ENCODE peak calls at places on chromosomes 11 and 22, in eight cellular contexts. One of them, this sample, is unnamed.

GRCh38 chr22:19962909-19963806 is 21.5 kb upstream of the TXNRD2 start:
- DNase-seq in AML-193: no peak
- DNase-seq in activated CD4-positive, alpha-beta T cell treated with anti-CD3 and anti-CD28 coated beads for 24 hours: no peak
- DNase-seq in spleen: peak; percentile 70
- DNase-seq in activated T-cell treated with anti-CD3 and anti-CD28 coated beads for 48 hours: peak; percentile 61
- DNase-seq in activated CD8-positive, alpha-beta memory T cell treated with anti-CD3 and anti-CD28 coated beads for 1 hour: no peak
- DNase-seq in stimulated activated CD8-positive, alpha-beta memory T cell treated with anti-CD3 and anti-CD28 coated beads, Interleukin-2, amount 100 ng/mL, for 1 hour: no peak
- DNase-seq in GM12865: no peak
- DNase-seq in this sample: no peak

GRCh38 chr11:33262016-33262638 is 4.9 kb downstream of the HIPK3 start:
- DNase-seq in activated CD4-positive, alpha-beta T cell treated with anti-CD3 and anti-CD28 coated beads for 24 hours: no peak
- DNase-seq in activated T-cell treated with anti-CD3 and anti-CD28 coated beads for 48 hours: no peak
- DNase-seq in spleen: no peak
- DNase-seq in GM12865: peak; percentile 12
- DNase-seq in AML-193: peak; percentile 23
- DNase-seq in activated CD8-positive, alpha-beta memory T cell treated with anti-CD3 and anti-CD28 coated beads for 1 hour: no peak
- DNase-seq in stimulated activated CD8-positive, alpha-beta memory T cell treated with anti-CD3 and anti-CD28 coated beads, Interleukin-2, amount 100 ng/mL, for 1 hour: no peak
- DNase-seq in this sample: no peak

GRCh38 chr22:45552017-45552411 is 49.3 kb downstream of the FBLN1 start:
- DNase-seq in GM12865: no peak
- DNase-seq in activated CD8-positive, alpha-beta memory T cell treated with anti-CD3 and anti-CD28 coated beads for 1 hour: no peak
- DNase-seq in activated CD4-positive, alpha-beta T cell treated with anti-CD3 and anti-CD28 coated beads for 24 hours: no peak
- DNase-seq in spleen: no peak
- DNase-seq in AML-193: no peak
- DNase-seq in activated T-cell treated with anti-CD3 and anti-CD28 coated beads for 48 hours: no peak
- DNase-seq in stimulated activated CD8-positive, alpha-beta memory T cell treated with anti-CD3 and anti-CD28 coated beads, Interleukin-2, amount 100 ng/mL, for 1 hour: no peak
- DNase-seq in this sample: no peak

GRCh38 chr22:35231585-35232084 is 25.7 kb upstream of the HMGXB4 start:
- DNase-seq in activated CD8-positive, alpha-beta memory T cell treated with anti-CD3 and anti-CD28 coated beads for 1 hour: peak; percentile 47
- DNase-seq in stimulated activated CD8-positive, alpha-beta memory T cell treated with anti-CD3 and anti-CD28 coated beads, Interleukin-2, amount 100 ng/mL, for 1 hour: peak; percentile 25
- DNase-seq in spleen: peak; percentile 87
- DNase-seq in AML-193: peak; percentile 55
- DNase-seq in activated CD4-positive, alpha-beta T cell treated with anti-CD3 and anti-CD28 coated beads for 24 hours: peak; percentile 61
- DNase-seq in GM12865: peak; percentile 90
- DNase-seq in activated T-cell treated with anti-CD3 and anti-CD28 coated beads for 48 hours: peak; percentile 60
- DNase-seq in this sample: no peak

GRCh38 chr11:71977743-71978418 is 20.8 kb upstream of the IL18BP start:
- DNase-seq in activated CD8-positive, alpha-beta memory T cell treated with anti-CD3 and anti-CD28 coated beads for 1 hour: peak; percentile 22
- DNase-seq in activated T-cell treated with anti-CD3 and anti-CD28 coated beads for 48 hours: no peak
- DNase-seq in AML-193: peak; percentile 41
- DNase-seq in stimulated activated CD8-positive, alpha-beta memory T cell treated with anti-CD3 and anti-CD28 coated beads, Interleukin-2, amount 100 ng/mL, for 1 hour: no peak
- DNase-seq in spleen: no peak
- DNase-seq in GM12865: peak; percentile 68
- DNase-seq in activated CD4-positive, alpha-beta T cell treated with anti-CD3 and anti-CD28 coated beads for 24 hours: peak; percentile 32
- DNase-seq in this sample: no peak

GRCh38 chr11:129750343-129751292 is 65.0 kb upstream of the TMEM45B start:
- DNase-seq in stimulated activated CD8-positive, alpha-beta memory T cell treated with anti-CD3 and anti-CD28 coated beads, Interleukin-2, amount 100 ng/mL, for 1 hour: peak; percentile 50
- DNase-seq in activated CD4-positive, alpha-beta T cell treated with anti-CD3 and anti-CD28 coated beads for 24 hours: peak; percentile 72
- DNase-seq in spleen: peak; percentile 93
- DNase-seq in GM12865: peak; percentile 80
- DNase-seq in activated T-cell treated with anti-CD3 and anti-CD28 coated beads for 48 hours: peak; percentile 76
- DNase-seq in activated CD8-positive, alpha-beta memory T cell treated with anti-CD3 and anti-CD28 coated beads for 1 hour: peak; percentile 68
- DNase-seq in AML-193: peak; percentile 47
- DNase-seq in this sample: peak; percentile 26

GRCh38 chr11:68216171-68216938 is 3.3 kb upstream of the KMT5B start:
- DNase-seq in activated CD4-positive, alpha-beta T cell treated with anti-CD3 and anti-CD28 coated beads for 24 hours: no peak
- DNase-seq in spleen: no peak
- DNase-seq in AML-193: no peak
- DNase-seq in activated CD8-positive, alpha-beta memory T cell treated with anti-CD3 and anti-CD28 coated beads for 1 hour: no peak
- DNase-seq in activated T-cell treated with anti-CD3 and anti-CD28 coated beads for 48 hours: no peak
- DNase-seq in GM12865: no peak
- DNase-seq in stimulated activated CD8-positive, alpha-beta memory T cell treated with anti-CD3 and anti-CD28 coated beads, Interleukin-2, amount 100 ng/mL, for 1 hour: no peak
- DNase-seq in this sample: no peak

GRCh38 chr11:124970925-124971324 is 16.9 kb downstream of the CCDC15 start:
- DNase-seq in spleen: no peak
- DNase-seq in activated T-cell treated with anti-CD3 and anti-CD28 coated beads for 48 hours: no peak
- DNase-seq in activated CD8-positive, alpha-beta memory T cell treated with anti-CD3 and anti-CD28 coated beads for 1 hour: no peak
- DNase-seq in stimulated activated CD8-positive, alpha-beta memory T cell treated with anti-CD3 and anti-CD28 coated beads, Interleukin-2, amount 100 ng/mL, for 1 hour: no peak
- DNase-seq in AML-193: peak; percentile 44
- DNase-seq in activated CD4-positive, alpha-beta T cell treated with anti-CD3 and anti-CD28 coated beads for 24 hours: no peak
- DNase-seq in GM12865: no peak
- DNase-seq in this sample: no peak

GRCh38 chr22:23556026-23556620 is 24.0 kb downstream of the IGLL1 start:
- DNase-seq in AML-193: no peak
- DNase-seq in activated T-cell treated with anti-CD3 and anti-CD28 coated beads for 48 hours: no peak
- DNase-seq in spleen: peak; percentile 30
- DNase-seq in stimulated activated CD8-positive, alpha-beta memory T cell treated with anti-CD3 and anti-CD28 coated beads, Interleukin-2, amount 100 ng/mL, for 1 hour: no peak
- DNase-seq in GM12865: no peak
- DNase-seq in activated CD4-positive, alpha-beta T cell treated with anti-CD3 and anti-CD28 coated beads for 24 hours: no peak
- DNase-seq in activated CD8-positive, alpha-beta memory T cell treated with anti-CD3 and anti-CD28 coated beads for 1 hour: no peak
- DNase-seq in this sample: no peak

GRCh38 chr22:32281092-32281491 is 25.9 kb upstream of the SLC5A4 start:
- DNase-seq in activated T-cell treated with anti-CD3 and anti-CD28 coated beads for 48 hours: no peak
- DNase-seq in spleen: no peak
- DNase-seq in stimulated activated CD8-positive, alpha-beta memory T cell treated with anti-CD3 and anti-CD28 coated beads, Interleukin-2, amount 100 ng/mL, for 1 hour: no peak
- DNase-seq in GM12865: no peak
- DNase-seq in activated CD8-positive, alpha-beta memory T cell treated with anti-CD3 and anti-CD28 coated beads for 1 hour: no peak
- DNase-seq in activated CD4-positive, alpha-beta T cell treated with anti-CD3 and anti-CD28 coated beads for 24 hours: no peak
- DNase-seq in AML-193: no peak
- DNase-seq in this sample: no peak

GRCh38 chr22:43427296-43428004 is 15.6 kb downstream of the MPPED1 start:
- DNase-seq in GM12865: no peak
- DNase-seq in activated CD8-positive, alpha-beta memory T cell treated with anti-CD3 and anti-CD28 coated beads for 1 hour: no peak
- DNase-seq in activated T-cell treated with anti-CD3 and anti-CD28 coated beads for 48 hours: no peak
- DNase-seq in activated CD4-positive, alpha-beta T cell treated with anti-CD3 and anti-CD28 coated beads for 24 hours: no peak
- DNase-seq in AML-193: no peak
- DNase-seq in spleen: no peak
- DNase-seq in stimulated activated CD8-positive, alpha-beta memory T cell treated with anti-CD3 and anti-CD28 coated beads, Interleukin-2, amount 100 ng/mL, for 1 hour: no peak
- DNase-seq in this sample: no peak

GRCh38 chr11:86592047-86592564 is 80.3 kb downstream of the ME3 start:
- DNase-seq in activated T-cell treated with anti-CD3 and anti-CD28 coated beads for 48 hours: no peak
- DNase-seq in activated CD4-positive, alpha-beta T cell treated with anti-CD3 and anti-CD28 coated beads for 24 hours: no peak
- DNase-seq in GM12865: no peak
- DNase-seq in AML-193: no peak
- DNase-seq in stimulated activated CD8-positive, alpha-beta memory T cell treated with anti-CD3 and anti-CD28 coated beads, Interleukin-2, amount 100 ng/mL, for 1 hour: no peak
- DNase-seq in spleen: no peak
- DNase-seq in activated CD8-positive, alpha-beta memory T cell treated with anti-CD3 and anti-CD28 coated beads for 1 hour: no peak
- DNase-seq in this sample: no peak

GRCh38 chr11:82829101-82829500 is 71.1 kb downstream of the PRCP start:
- DNase-seq in stimulated activated CD8-positive, alpha-beta memory T cell treated with anti-CD3 and anti-CD28 coated beads, Interleukin-2, amount 100 ng/mL, for 1 hour: no peak
- DNase-seq in activated CD8-positive, alpha-beta memory T cell treated with anti-CD3 and anti-CD28 coated beads for 1 hour: no peak
- DNase-seq in activated T-cell treated with anti-CD3 and anti-CD28 coated beads for 48 hours: no peak
- DNase-seq in AML-193: no peak
- DNase-seq in activated CD4-positive, alpha-beta T cell treated with anti-CD3 and anti-CD28 coated beads for 24 hours: no peak
- DNase-seq in spleen: no peak
- DNase-seq in GM12865: no peak
- DNase-seq in this sample: no peak

GRCh38 chr11:729492-730074 is 17.7 kb upstream of the TALDO1 start:
- DNase-seq in stimulated activated CD8-positive, alpha-beta memory T cell treated with anti-CD3 and anti-CD28 coated beads, Interleukin-2, amount 100 ng/mL, for 1 hour: no peak
- DNase-seq in spleen: peak; percentile 78
- DNase-seq in activated CD8-positive, alpha-beta memory T cell treated with anti-CD3 and anti-CD28 coated beads for 1 hour: no peak
- DNase-seq in activated CD4-positive, alpha-beta T cell treated with anti-CD3 and anti-CD28 coated beads for 24 hours: no peak
- DNase-seq in AML-193: no peak
- DNase-seq in activated T-cell treated with anti-CD3 and anti-CD28 coated beads for 48 hours: no peak
- DNase-seq in GM12865: no peak
- DNase-seq in this sample: peak; percentile 69

GRCh38 chr11:15843309-15843857 is 513.0 kb downstream of the SOX6 start:
- DNase-seq in AML-193: no peak
- DNase-seq in spleen: no peak
- DNase-seq in activated T-cell treated with anti-CD3 and anti-CD28 coated beads for 48 hours: no peak
- DNase-seq in activated CD4-positive, alpha-beta T cell treated with anti-CD3 and anti-CD28 coated beads for 24 hours: no peak
- DNase-seq in activated CD8-positive, alpha-beta memory T cell treated with anti-CD3 and anti-CD28 coated beads for 1 hour: no peak
- DNase-seq in GM12865: no peak
- DNase-seq in stimulated activated CD8-positive, alpha-beta memory T cell treated with anti-CD3 and anti-CD28 coated beads, Interleukin-2, amount 100 ng/mL, for 1 hour: no peak
- DNase-seq in this sample: peak; percentile 9

GRCh38 chr11:47466201-47466600 is 17.3 kb upstream of the RAPSN start:
- DNase-seq in activated CD8-positive, alpha-beta memory T cell treated with anti-CD3 and anti-CD28 coated beads for 1 hour: no peak
- DNase-seq in AML-193: no peak
- DNase-seq in activated T-cell treated with anti-CD3 and anti-CD28 coated beads for 48 hours: no peak
- DNase-seq in activated CD4-positive, alpha-beta T cell treated with anti-CD3 and anti-CD28 coated beads for 24 hours: no peak
- DNase-seq in stimulated activated CD8-positive, alpha-beta memory T cell treated with anti-CD3 and anti-CD28 coated beads, Interleukin-2, amount 100 ng/mL, for 1 hour: no peak
- DNase-seq in GM12865: no peak
- DNase-seq in spleen: no peak
- DNase-seq in this sample: no peak

GRCh38 chr22:20106205-20106848 is 9.6 kb upstream of the RANBP1 start:
- DNase-seq in activated CD8-positive, alpha-beta memory T cell treated with anti-CD3 and anti-CD28 coated beads for 1 hour: no peak
- DNase-seq in activated CD4-positive, alpha-beta T cell treated with anti-CD3 and anti-CD28 coated beads for 24 hours: no peak
- DNase-seq in GM12865: no peak
- DNase-seq in activated T-cell treated with anti-CD3 and anti-CD28 coated beads for 48 hours: no peak
- DNase-seq in spleen: peak; percentile 41
- DNase-seq in AML-193: no peak
- DNase-seq in stimulated activated CD8-positive, alpha-beta memory T cell treated with anti-CD3 and anti-CD28 coated beads, Interleukin-2, amount 100 ng/mL, for 1 hour: no peak
- DNase-seq in this sample: no peak

GRCh38 chr22:33409134-33409533 is 351.0 kb upstream of the SYN3 start:
- DNase-seq in activated CD8-positive, alpha-beta memory T cell treated with anti-CD3 and anti-CD28 coated beads for 1 hour: no peak
- DNase-seq in stimulated activated CD8-positive, alpha-beta memory T cell treated with anti-CD3 and anti-CD28 coated beads, Interleukin-2, amount 100 ng/mL, for 1 hour: no peak
- DNase-seq in spleen: no peak
- DNase-seq in activated T-cell treated with anti-CD3 and anti-CD28 coated beads for 48 hours: no peak
- DNase-seq in AML-193: no peak
- DNase-seq in GM12865: no peak
- DNase-seq in activated CD4-positive, alpha-beta T cell treated with anti-CD3 and anti-CD28 coated beads for 24 hours: no peak
- DNase-seq in this sample: no peak

GRCh38 chr11:94537051-94537600 is 6.6 kb upstream of the FUT4 start:
- DNase-seq in GM12865: no peak
- DNase-seq in activated CD8-positive, alpha-beta memory T cell treated with anti-CD3 and anti-CD28 coated beads for 1 hour: no peak
- DNase-seq in spleen: no peak
- DNase-seq in AML-193: no peak
- DNase-seq in activated CD4-positive, alpha-beta T cell treated with anti-CD3 and anti-CD28 coated beads for 24 hours: no peak
- DNase-seq in stimulated activated CD8-positive, alpha-beta memory T cell treated with anti-CD3 and anti-CD28 coated beads, Interleukin-2, amount 100 ng/mL, for 1 hour: no peak
- DNase-seq in activated T-cell treated with anti-CD3 and anti-CD28 coated beads for 48 hours: no peak
- DNase-seq in this sample: no peak

GRCh38 chr11:93986716-93987115 is 34.4 kb upstream of the HEPHL1 start:
- DNase-seq in activated T-cell treated with anti-CD3 and anti-CD28 coated beads for 48 hours: no peak
- DNase-seq in activated CD4-positive, alpha-beta T cell treated with anti-CD3 and anti-CD28 coated beads for 24 hours: no peak
- DNase-seq in stimulated activated CD8-positive, alpha-beta memory T cell treated with anti-CD3 and anti-CD28 coated beads, Interleukin-2, amount 100 ng/mL, for 1 hour: no peak
- DNase-seq in AML-193: no peak
- DNase-seq in spleen: no peak
- DNase-seq in activated CD8-positive, alpha-beta memory T cell treated with anti-CD3 and anti-CD28 coated beads for 1 hour: no peak
- DNase-seq in GM12865: no peak
- DNase-seq in this sample: no peak

GRCh38 chr11:73012121-73012863 is 129.8 kb downstream of the FCHSD2 start:
- DNase-seq in GM12865: no peak
- DNase-seq in activated CD8-positive, alpha-beta memory T cell treated with anti-CD3 and anti-CD28 coated beads for 1 hour: no peak
- DNase-seq in AML-193: no peak
- DNase-seq in activated CD4-positive, alpha-beta T cell treated with anti-CD3 and anti-CD28 coated beads for 24 hours: no peak
- DNase-seq in spleen: no peak
- DNase-seq in stimulated activated CD8-positive, alpha-beta memory T cell treated with anti-CD3 and anti-CD28 coated beads, Interleukin-2, amount 100 ng/mL, for 1 hour: no peak
- DNase-seq in activated T-cell treated with anti-CD3 and anti-CD28 coated beads for 48 hours: no peak
- DNase-seq in this sample: no peak

GRCh38 chr22:36239150-36239400 is 252 bp downstream of the APOL2 start:
- DNase-seq in activated T-cell treated with anti-CD3 and anti-CD28 coated beads for 48 hours: no peak
- DNase-seq in stimulated activated CD8-positive, alpha-beta memory T cell treated with anti-CD3 and anti-CD28 coated beads, Interleukin-2, amount 100 ng/mL, for 1 hour: no peak
- DNase-seq in activated CD4-positive, alpha-beta T cell treated with anti-CD3 and anti-CD28 coated beads for 24 hours: no peak
- DNase-seq in spleen: no peak
- DNase-seq in activated CD8-positive, alpha-beta memory T cell treated with anti-CD3 and anti-CD28 coated beads for 1 hour: no peak
- DNase-seq in GM12865: peak; percentile 13
- DNase-seq in AML-193: no peak
- DNase-seq in this sample: no peak

GRCh38 chr11:68962527-68963250 is 18.1 kb downstream of the MRGPRD start:
- DNase-seq in GM12865: peak; percentile 38
- DNase-seq in activated T-cell treated with anti-CD3 and anti-CD28 coated beads for 48 hours: no peak
- DNase-seq in activated CD4-positive, alpha-beta T cell treated with anti-CD3 and anti-CD28 coated beads for 24 hours: no peak
- DNase-seq in stimulated activated CD8-positive, alpha-beta memory T cell treated with anti-CD3 and anti-CD28 coated beads, Interleukin-2, amount 100 ng/mL, for 1 hour: no peak
- DNase-seq in spleen: peak; percentile 46
- DNase-seq in AML-193: no peak
- DNase-seq in activated CD8-positive, alpha-beta memory T cell treated with anti-CD3 and anti-CD28 coated beads for 1 hour: no peak
- DNase-seq in this sample: no peak

GRCh38 chr11:111631666-111632039 is 29.4 kb downstream of the SIK2 start:
- DNase-seq in AML-193: no peak
- DNase-seq in stimulated activated CD8-positive, alpha-beta memory T cell treated with anti-CD3 and anti-CD28 coated beads, Interleukin-2, amount 100 ng/mL, for 1 hour: no peak
- DNase-seq in spleen: no peak
- DNase-seq in activated T-cell treated with anti-CD3 and anti-CD28 coated beads for 48 hours: no peak
- DNase-seq in activated CD4-positive, alpha-beta T cell treated with anti-CD3 and anti-CD28 coated beads for 24 hours: no peak
- DNase-seq in GM12865: peak; percentile 26
- DNase-seq in activated CD8-positive, alpha-beta memory T cell treated with anti-CD3 and anti-CD28 coated beads for 1 hour: no peak
- DNase-seq in this sample: no peak

GRCh38 chr11:80668039-80668438 is 1227.2 kb upstream of the TENM4 start:
- DNase-seq in activated T-cell treated with anti-CD3 and anti-CD28 coated beads for 48 hours: no peak
- DNase-seq in spleen: no peak
- DNase-seq in AML-193: no peak
- DNase-seq in GM12865: no peak
- DNase-seq in stimulated activated CD8-positive, alpha-beta memory T cell treated with anti-CD3 and anti-CD28 coated beads, Interleukin-2, amount 100 ng/mL, for 1 hour: no peak
- DNase-seq in activated CD8-positive, alpha-beta memory T cell treated with anti-CD3 and anti-CD28 coated beads for 1 hour: no peak
- DNase-seq in activated CD4-positive, alpha-beta T cell treated with anti-CD3 and anti-CD28 coated beads for 24 hours: no peak
- DNase-seq in this sample: no peak

GRCh38 chr11:129117595-129118350 is 74.4 kb downstream of the ARHGAP32 start:
- DNase-seq in activated CD8-positive, alpha-beta memory T cell treated with anti-CD3 and anti-CD28 coated beads for 1 hour: peak; percentile 12
- DNase-seq in stimulated activated CD8-positive, alpha-beta memory T cell treated with anti-CD3 and anti-CD28 coated beads, Interleukin-2, amount 100 ng/mL, for 1 hour: no peak
- DNase-seq in spleen: no peak
- DNase-seq in activated T-cell treated with anti-CD3 and anti-CD28 coated beads for 48 hours: peak; percentile 20
- DNase-seq in GM12865: peak; percentile 58
- DNase-seq in activated CD4-positive, alpha-beta T cell treated with anti-CD3 and anti-CD28 coated beads for 24 hours: peak; percentile 44
- DNase-seq in AML-193: peak; percentile 45
- DNase-seq in this sample: no peak

GRCh38 chr22:19843107-19843856 is 11.4 kb downstream of the GNB1L start:
- DNase-seq in spleen: no peak
- DNase-seq in activated CD4-positive, alpha-beta T cell treated with anti-CD3 and anti-CD28 coated beads for 24 hours: no peak
- DNase-seq in GM12865: no peak
- DNase-seq in activated CD8-positive, alpha-beta memory T cell treated with anti-CD3 and anti-CD28 coated beads for 1 hour: no peak
- DNase-seq in AML-193: no peak
- DNase-seq in stimulated activated CD8-positive, alpha-beta memory T cell treated with anti-CD3 and anti-CD28 coated beads, Interleukin-2, amount 100 ng/mL, for 1 hour: no peak
- DNase-seq in activated T-cell treated with anti-CD3 and anti-CD28 coated beads for 48 hours: no peak
- DNase-seq in this sample: no peak

GRCh38 chr11:68982134-68982533 is 1.3 kb upstream of the MRGPRD start:
- DNase-seq in activated CD4-positive, alpha-beta T cell treated with anti-CD3 and anti-CD28 coated beads for 24 hours: no peak
- DNase-seq in spleen: no peak
- DNase-seq in stimulated activated CD8-positive, alpha-beta memory T cell treated with anti-CD3 and anti-CD28 coated beads, Interleukin-2, amount 100 ng/mL, for 1 hour: no peak
- DNase-seq in activated T-cell treated with anti-CD3 and anti-CD28 coated beads for 48 hours: no peak
- DNase-seq in GM12865: no peak
- DNase-seq in AML-193: no peak
- DNase-seq in activated CD8-positive, alpha-beta memory T cell treated with anti-CD3 and anti-CD28 coated beads for 1 hour: no peak
- DNase-seq in this sample: no peak

GRCh38 chr22:33018232-33018864 is 39.8 kb downstream of the SYN3 start:
- DNase-seq in spleen: no peak
- DNase-seq in GM12865: peak; percentile 48
- DNase-seq in activated CD8-positive, alpha-beta memory T cell treated with anti-CD3 and anti-CD28 coated beads for 1 hour: peak; percentile 3
- DNase-seq in stimulated activated CD8-positive, alpha-beta memory T cell treated with anti-CD3 and anti-CD28 coated beads, Interleukin-2, amount 100 ng/mL, for 1 hour: no peak
- DNase-seq in AML-193: peak; percentile 25
- DNase-seq in activated T-cell treated with anti-CD3 and anti-CD28 coated beads for 48 hours: peak; percentile 29
- DNase-seq in activated CD4-positive, alpha-beta T cell treated with anti-CD3 and anti-CD28 coated beads for 24 hours: peak; percentile 9
- DNase-seq in this sample: peak; percentile 18

GRCh38 chr11:17845431-17845881 is 110.9 kb downstream of the KCNC1 start:
- DNase-seq in AML-193: no peak
- DNase-seq in stimulated activated CD8-positive, alpha-beta memory T cell treated with anti-CD3 and anti-CD28 coated beads, Interleukin-2, amount 100 ng/mL, for 1 hour: no peak
- DNase-seq in activated CD4-positive, alpha-beta T cell treated with anti-CD3 and anti-CD28 coated beads for 24 hours: no peak
- DNase-seq in activated T-cell treated with anti-CD3 and anti-CD28 coated beads for 48 hours: no peak
- DNase-seq in GM12865: no peak
- DNase-seq in spleen: no peak
- DNase-seq in activated CD8-positive, alpha-beta memory T cell treated with anti-CD3 and anti-CD28 coated beads for 1 hour: no peak
- DNase-seq in this sample: no peak

GRCh38 chr11:13118691-13119090 is 109.6 kb downstream of the RASSF10 start:
- DNase-seq in AML-193: no peak
- DNase-seq in stimulated activated CD8-positive, alpha-beta memory T cell treated with anti-CD3 and anti-CD28 coated beads, Interleukin-2, amount 100 ng/mL, for 1 hour: no peak
- DNase-seq in GM12865: no peak
- DNase-seq in activated CD8-positive, alpha-beta memory T cell treated with anti-CD3 and anti-CD28 coated beads for 1 hour: no peak
- DNase-seq in spleen: no peak
- DNase-seq in activated CD4-positive, alpha-beta T cell treated with anti-CD3 and anti-CD28 coated beads for 24 hours: no peak
- DNase-seq in activated T-cell treated with anti-CD3 and anti-CD28 coated beads for 48 hours: no peak
- DNase-seq in this sample: no peak

GRCh38 chr11:31812392-31813241 is 1.5 kb upstream of the PAX6 start:
- DNase-seq in activated CD4-positive, alpha-beta T cell treated with anti-CD3 and anti-CD28 coated beads for 24 hours: no peak
- DNase-seq in activated CD8-positive, alpha-beta memory T cell treated with anti-CD3 and anti-CD28 coated beads for 1 hour: no peak
- DNase-seq in activated T-cell treated with anti-CD3 and anti-CD28 coated beads for 48 hours: no peak
- DNase-seq in AML-193: no peak
- DNase-seq in stimulated activated CD8-positive, alpha-beta memory T cell treated with anti-CD3 and anti-CD28 coated beads, Interleukin-2, amount 100 ng/mL, for 1 hour: no peak
- DNase-seq in spleen: peak; percentile 74
- DNase-seq in GM12865: no peak
- DNase-seq in this sample: peak; percentile 54

GRCh38 chr11:26715133-26715532 is 6.7 kb downstream of the SLC5A12 start:
- DNase-seq in stimulated activated CD8-positive, alpha-beta memory T cell treated with anti-CD3 and anti-CD28 coated beads, Interleukin-2, amount 100 ng/mL, for 1 hour: no peak
- DNase-seq in activated CD8-positive, alpha-beta memory T cell treated with anti-CD3 and anti-CD28 coated beads for 1 hour: no peak
- DNase-seq in activated CD4-positive, alpha-beta T cell treated with anti-CD3 and anti-CD28 coated beads for 24 hours: no peak
- DNase-seq in AML-193: no peak
- DNase-seq in activated T-cell treated with anti-CD3 and anti-CD28 coated beads for 48 hours: no peak
- DNase-seq in spleen: no peak
- DNase-seq in GM12865: no peak
- DNase-seq in this sample: no peak

GRCh38 chr11:116421529-116422185 is 351.1 kb downstream of the BUD13 start:
- DNase-seq in stimulated activated CD8-positive, alpha-beta memory T cell treated with anti-CD3 and anti-CD28 coated beads, Interleukin-2, amount 100 ng/mL, for 1 hour: no peak
- DNase-seq in activated CD4-positive, alpha-beta T cell treated with anti-CD3 and anti-CD28 coated beads for 24 hours: no peak
- DNase-seq in AML-193: no peak
- DNase-seq in activated T-cell treated with anti-CD3 and anti-CD28 coated beads for 48 hours: no peak
- DNase-seq in spleen: no peak
- DNase-seq in GM12865: peak; percentile 27
- DNase-seq in activated CD8-positive, alpha-beta memory T cell treated with anti-CD3 and anti-CD28 coated beads for 1 hour: no peak
- DNase-seq in this sample: no peak